ENCODE peak calls at places on chromosome 16, in eight cellular contexts. V is nucleus accumbens; U is prostate gland; H is stromal cell of bone marrow; Y is activated B cell treated with CpG ODN at 0.5 μM for 24 hours; S is HL-60; N is T-helper 22 cell; F is stimulated activated CD4-positive, alpha-beta T cell treated with anti-CD3 and anti-CD28 coated beads, Interleukin-4, amount 100 ng/mL, for 1 hour. O is an unnamed sample.

GRCh38 chr16:26688105-26688504 is 378.6 kb upstream of the C16orf82 start:
- DNase-seq in V (no peak), U (no peak), H (no peak), Y (no peak), S (no peak), N (no peak), F (no peak), O (no peak)

GRCh38 chr16:57039148-57039812 is 49.9 kb downstream of the NLRC5 start:
- DNase-seq in V (no peak), U (no peak), H (peak), Y (no peak), S (peak), N (no peak), F (no peak), O (peak)

GRCh38 chr16:83992624-83993023 is 24.6 kb downstream of the NECAB2 start:
- DNase-seq in V (no peak), U (no peak), H (peak), Y (no peak), S (no peak), N (no peak), F (no peak), O (no peak)

GRCh38 chr16:81040837-81041236 is 5.2 kb downstream of the ATMIN start:
- DNase-seq in V (no peak), U (no peak), H (no peak), Y (no peak), S (no peak), N (no peak), F (no peak), O (no peak)

GRCh38 chr16:3650631-3651265 is 3.7 kb upstream of the DNASE1 start:
- DNase-seq in V (no peak), U (no peak), H (no peak), Y (no peak), S (no peak), N (no peak), F (no peak), O (no peak)

GRCh38 chr16:81699596-81699995 is 79.5 kb upstream of the PLCG2 start:
- DNase-seq in V (no peak), U (no peak), H (no peak), Y (no peak), S (no peak), N (no peak), F (no peak), O (no peak)

GRCh38 chr16:85573696-85574641 is 39.2 kb upstream of the GSE1 start:
- DNase-seq in V (peak), U (no peak), H (no peak), Y (no peak), S (no peak), N (no peak), F (no peak), O (no peak)

GRCh38 chr16:58332997-58333700 is 38.3 kb upstream of the PRSS54 start:
- DNase-seq in V (no peak), U (no peak), H (no peak), Y (no peak), S (no peak), N (no peak), F (no peak), O (no peak)

GRCh38 chr16:49530396-49530795 is 156.8 kb downstream of the C16orf78 start:
- DNase-seq in V (no peak), U (no peak), H (no peak), Y (no peak), S (no peak), N (no peak), F (no peak), O (no peak)

O was measured in SIG-M5.